ENCODE peak calls at places on chromosomes 4 and X, in ten cellular contexts. One of them, this sample, is unnamed.

GRCh38 chr4:100117749-100118148 is 72.5 kb downstream of the DDIT4L start:
- DNase-seq in HS-27A: no peak
- DNase-seq in NCI-H1092: no peak
- DNase-seq in hepatocyte: no peak
- DNase-seq in tibial nerve: no peak
- DNase-seq in HTR-8/SVneo: no peak
- DNase-seq in upper lobe of right lung: no peak
- DNase-seq in activated naive CD8-positive, alpha-beta T cell treated with anti-CD3 and anti-CD28 coated beads for 36 hours: no peak
- DNase-seq in NCI-H2171: no peak
- DNase-seq in GM03348: no peak
- DNase-seq in this sample: no peak

GRCh38 chr4:37568494-37568893 is 117.7 kb downstream of the RELL1 start:
- DNase-seq in NCI-H1092: no peak
- DNase-seq in tibial nerve: no peak
- DNase-seq in HS-27A: no peak
- DNase-seq in hepatocyte: no peak
- DNase-seq in GM03348: no peak
- DNase-seq in upper lobe of right lung: no peak
- DNase-seq in NCI-H2171: no peak
- DNase-seq in activated naive CD8-positive, alpha-beta T cell treated with anti-CD3 and anti-CD28 coated beads for 36 hours: no peak
- DNase-seq in HTR-8/SVneo: no peak
- DNase-seq in this sample: no peak

GRCh38 chr4:144872508-144873293 is 225.3 kb downstream of the ANAPC10 start:
- DNase-seq in tibial nerve: no peak
- DNase-seq in hepatocyte: peak
- DNase-seq in NCI-H1092: no peak
- DNase-seq in GM03348: no peak
- DNase-seq in HTR-8/SVneo: no peak
- DNase-seq in upper lobe of right lung: no peak
- DNase-seq in activated naive CD8-positive, alpha-beta T cell treated with anti-CD3 and anti-CD28 coated beads for 36 hours: no peak
- DNase-seq in HS-27A: no peak
- DNase-seq in NCI-H2171: no peak
- DNase-seq in this sample: no peak

GRCh38 chr4:123838426-123838825 is 441.8 kb downstream of the SPRY1 start:
- DNase-seq in activated naive CD8-positive, alpha-beta T cell treated with anti-CD3 and anti-CD28 coated beads for 36 hours: no peak
- DNase-seq in HS-27A: no peak
- DNase-seq in tibial nerve: no peak
- DNase-seq in GM03348: no peak
- DNase-seq in NCI-H1092: no peak
- DNase-seq in hepatocyte: no peak
- DNase-seq in HTR-8/SVneo: no peak
- DNase-seq in NCI-H2171: no peak
- DNase-seq in upper lobe of right lung: no peak
- DNase-seq in this sample: no peak

GRCh38 chrX:55033429-55033828 is 2.7 kb upstream of the ALAS2 start:
- DNase-seq in HS-27A: no peak
- DNase-seq in hepatocyte: no peak
- DNase-seq in activated naive CD8-positive, alpha-beta T cell treated with anti-CD3 and anti-CD28 coated beads for 36 hours: no peak
- DNase-seq in NCI-H2171: no peak
- DNase-seq in upper lobe of right lung: no peak
- DNase-seq in tibial nerve: no peak
- DNase-seq in HTR-8/SVneo: no peak
- DNase-seq in NCI-H1092: no peak
- DNase-seq in GM03348: no peak
- DNase-seq in this sample: no peak

GRCh38 chr4:16032871-16033505 is 50.8 kb downstream of the PROM1 start:
- DNase-seq in NCI-H1092: no peak
- DNase-seq in NCI-H2171: no peak
- DNase-seq in upper lobe of right lung: no peak
- DNase-seq in activated naive CD8-positive, alpha-beta T cell treated with anti-CD3 and anti-CD28 coated beads for 36 hours: no peak
- DNase-seq in GM03348: no peak
- DNase-seq in HTR-8/SVneo: no peak
- DNase-seq in tibial nerve: no peak
- DNase-seq in hepatocyte: no peak
- DNase-seq in HS-27A: no peak
- DNase-seq in this sample: peak

GRCh38 chr4:128858875-128859696 is 49.6 kb downstream of the JADE1 start:
- DNase-seq in NCI-H1092: no peak
- DNase-seq in upper lobe of right lung: no peak
- DNase-seq in activated naive CD8-positive, alpha-beta T cell treated with anti-CD3 and anti-CD28 coated beads for 36 hours: no peak
- DNase-seq in HTR-8/SVneo: no peak
- DNase-seq in hepatocyte: no peak
- DNase-seq in tibial nerve: no peak
- DNase-seq in GM03348: peak
- DNase-seq in NCI-H2171: no peak
- DNase-seq in HS-27A: peak
- DNase-seq in this sample: peak

GRCh38 chr4:175671491-175671934 is 140.6 kb downstream of the GPM6A start:
- DNase-seq in NCI-H1092: no peak
- DNase-seq in GM03348: peak
- DNase-seq in hepatocyte: peak
- DNase-seq in NCI-H2171: no peak
- DNase-seq in HTR-8/SVneo: peak
- DNase-seq in tibial nerve: no peak
- DNase-seq in activated naive CD8-positive, alpha-beta T cell treated with anti-CD3 and anti-CD28 coated beads for 36 hours: no peak
- DNase-seq in upper lobe of right lung: no peak
- DNase-seq in HS-27A: no peak
- DNase-seq in this sample: no peak

GRCh38 chr4:173195132-173195531 is 26.5 kb downstream of the GALNT7 start:
- DNase-seq in upper lobe of right lung: no peak
- DNase-seq in hepatocyte: no peak
- DNase-seq in HS-27A: no peak
- DNase-seq in tibial nerve: no peak
- DNase-seq in activated naive CD8-positive, alpha-beta T cell treated with anti-CD3 and anti-CD28 coated beads for 36 hours: no peak
- DNase-seq in NCI-H1092: no peak
- DNase-seq in HTR-8/SVneo: no peak
- DNase-seq in GM03348: no peak
- DNase-seq in NCI-H2171: no peak
- DNase-seq in this sample: no peak

GRCh38 chr4:107578321-107578720 is 141.7 kb downstream of the PAPSS1 start:
- DNase-seq in upper lobe of right lung: no peak
- DNase-seq in NCI-H1092: no peak
- DNase-seq in activated naive CD8-positive, alpha-beta T cell treated with anti-CD3 and anti-CD28 coated beads for 36 hours: no peak
- DNase-seq in hepatocyte: no peak
- DNase-seq in tibial nerve: no peak
- DNase-seq in NCI-H2171: no peak
- DNase-seq in HTR-8/SVneo: no peak
- DNase-seq in HS-27A: no peak
- DNase-seq in GM03348: no peak
- DNase-seq in this sample: peak

GRCh38 chr4:72522440-72522839 is 46.6 kb downstream of the ADAMTS3 start:
- DNase-seq in hepatocyte: no peak
- DNase-seq in activated naive CD8-positive, alpha-beta T cell treated with anti-CD3 and anti-CD28 coated beads for 36 hours: no peak
- DNase-seq in upper lobe of right lung: no peak
- DNase-seq in NCI-H2171: no peak
- DNase-seq in HS-27A: no peak
- DNase-seq in GM03348: no peak
- DNase-seq in NCI-H1092: no peak
- DNase-seq in tibial nerve: no peak
- DNase-seq in HTR-8/SVneo: no peak
- DNase-seq in this sample: no peak

GRCh38 chrX:110420771-110421498 is 62.3 kb downstream of the RTL9 start:
- DNase-seq in upper lobe of right lung: no peak
- DNase-seq in HS-27A: no peak
- DNase-seq in NCI-H2171: no peak
- DNase-seq in tibial nerve: no peak
- DNase-seq in NCI-H1092: no peak
- DNase-seq in hepatocyte: no peak
- DNase-seq in HTR-8/SVneo: no peak
- DNase-seq in GM03348: no peak
- DNase-seq in activated naive CD8-positive, alpha-beta T cell treated with anti-CD3 and anti-CD28 coated beads for 36 hours: no peak
- DNase-seq in this sample: peak

GRCh38 chr4:155757745-155758265 is 1.0 kb upstream of the GUCY1B1 start:
- DNase-seq in hepatocyte: no peak
- DNase-seq in HS-27A: no peak
- DNase-seq in upper lobe of right lung: no peak
- DNase-seq in HTR-8/SVneo: no peak
- DNase-seq in GM03348: no peak
- DNase-seq in activated naive CD8-positive, alpha-beta T cell treated with anti-CD3 and anti-CD28 coated beads for 36 hours: no peak
- DNase-seq in NCI-H2171: no peak
- DNase-seq in tibial nerve: no peak
- DNase-seq in NCI-H1092: no peak
- DNase-seq in this sample: no peak

GRCh38 chr4:157616741-157617472 is 396.4 kb downstream of the GRIA2 start:
- DNase-seq in upper lobe of right lung: no peak
- DNase-seq in activated naive CD8-positive, alpha-beta T cell treated with anti-CD3 and anti-CD28 coated beads for 36 hours: no peak
- DNase-seq in hepatocyte: no peak
- DNase-seq in NCI-H2171: no peak
- DNase-seq in NCI-H1092: no peak
- DNase-seq in tibial nerve: no peak
- DNase-seq in HTR-8/SVneo: no peak
- DNase-seq in HS-27A: no peak
- DNase-seq in GM03348: no peak
- DNase-seq in this sample: no peak

GRCh38 chrX:103488794-103489193 is 30.5 kb downstream of the RAB40A start:
- DNase-seq in upper lobe of right lung: no peak
- DNase-seq in NCI-H1092: no peak
- DNase-seq in HTR-8/SVneo: no peak
- DNase-seq in GM03348: no peak
- DNase-seq in HS-27A: no peak
- DNase-seq in NCI-H2171: no peak
- DNase-seq in hepatocyte: no peak
- DNase-seq in tibial nerve: no peak
- DNase-seq in activated naive CD8-positive, alpha-beta T cell treated with anti-CD3 and anti-CD28 coated beads for 36 hours: no peak
- DNase-seq in this sample: no peak

GRCh38 chrX:10168226-10168625 is 11.5 kb downstream of the CLCN4 start:
- DNase-seq in HS-27A: no peak
- DNase-seq in upper lobe of right lung: no peak
- DNase-seq in NCI-H1092: no peak
- DNase-seq in hepatocyte: no peak
- DNase-seq in tibial nerve: no peak
- DNase-seq in activated naive CD8-positive, alpha-beta T cell treated with anti-CD3 and anti-CD28 coated beads for 36 hours: no peak
- DNase-seq in NCI-H2171: no peak
- DNase-seq in GM03348: no peak
- DNase-seq in HTR-8/SVneo: no peak
- DNase-seq in this sample: no peak

GRCh38 chrX:68982476-68982875 is 153.7 kb downstream of the EFNB1 start:
- DNase-seq in upper lobe of right lung: no peak
- DNase-seq in HTR-8/SVneo: no peak
- DNase-seq in hepatocyte: no peak
- DNase-seq in NCI-H1092: no peak
- DNase-seq in tibial nerve: no peak
- DNase-seq in activated naive CD8-positive, alpha-beta T cell treated with anti-CD3 and anti-CD28 coated beads for 36 hours: no peak
- DNase-seq in GM03348: no peak
- DNase-seq in HS-27A: no peak
- DNase-seq in NCI-H2171: no peak
- DNase-seq in this sample: no peak

GRCh38 chrX:109952050-109952449 is 50.9 kb upstream of the TMEM164 start:
- DNase-seq in NCI-H2171: no peak
- DNase-seq in NCI-H1092: no peak
- DNase-seq in HS-27A: no peak
- DNase-seq in upper lobe of right lung: no peak
- DNase-seq in activated naive CD8-positive, alpha-beta T cell treated with anti-CD3 and anti-CD28 coated beads for 36 hours: no peak
- DNase-seq in hepatocyte: no peak
- DNase-seq in tibial nerve: no peak
- DNase-seq in GM03348: no peak
- DNase-seq in HTR-8/SVneo: no peak
- DNase-seq in this sample: no peak

GRCh38 chrX:64334467-64334866 is 60.8 kb downstream of the MTMR8 start:
- DNase-seq in activated naive CD8-positive, alpha-beta T cell treated with anti-CD3 and anti-CD28 coated beads for 36 hours: no peak
- DNase-seq in NCI-H1092: no peak
- DNase-seq in GM03348: no peak
- DNase-seq in HTR-8/SVneo: no peak
- DNase-seq in hepatocyte: peak
- DNase-seq in tibial nerve: no peak
- DNase-seq in upper lobe of right lung: no peak
- DNase-seq in HS-27A: no peak
- DNase-seq in NCI-H2171: no peak
- DNase-seq in this sample: no peak